ENCODE peak calls at places on chromosomes 2 and 18, in five cellular contexts. One of them, this sample, is unnamed.

GRCh38 chr2:168180914-168181313 is 66.5 kb downstream of the STK39 start:
- DNase-seq in frontal cortex: no peak
- DNase-seq in neural crest cell: no peak
- DNase-seq in kidney epithelial cell: no peak
- DNase-seq in activated CD4-positive, alpha-beta T cell treated with anti-CD3 and anti-CD28 coated beads, Interleukin-2, amount 10 ng/mL, durations not matched to agents 7 days and 5 days: no peak
- DNase-seq in this sample: no peak

GRCh38 chr2:60548844-60549243 is 4.6 kb downstream of the BCL11A start:
- DNase-seq in neural crest cell: no peak
- DNase-seq in activated CD4-positive, alpha-beta T cell treated with anti-CD3 and anti-CD28 coated beads, Interleukin-2, amount 10 ng/mL, durations not matched to agents 7 days and 5 days: no peak
- DNase-seq in frontal cortex: no peak
- DNase-seq in kidney epithelial cell: no peak
- DNase-seq in this sample: no peak

GRCh38 chr2:75432761-75433361 is 127.9 kb downstream of the EVA1A start:
- DNase-seq in frontal cortex: no peak
- DNase-seq in neural crest cell: no peak
- DNase-seq in kidney epithelial cell: peak; percentile 80
- DNase-seq in activated CD4-positive, alpha-beta T cell treated with anti-CD3 and anti-CD28 coated beads, Interleukin-2, amount 10 ng/mL, durations not matched to agents 7 days and 5 days: no peak
- DNase-seq in this sample: peak; percentile 62

GRCh38 chr2:132645176-132645575 is 24.8 kb downstream of the LYPD1 start:
- DNase-seq in neural crest cell: no peak
- DNase-seq in activated CD4-positive, alpha-beta T cell treated with anti-CD3 and anti-CD28 coated beads, Interleukin-2, amount 10 ng/mL, durations not matched to agents 7 days and 5 days: no peak
- DNase-seq in frontal cortex: no peak
- DNase-seq in kidney epithelial cell: no peak
- DNase-seq in this sample: no peak

GRCh38 chr2:145617906-145618305 is 1098.0 kb upstream of the ZEB2 start:
- DNase-seq in activated CD4-positive, alpha-beta T cell treated with anti-CD3 and anti-CD28 coated beads, Interleukin-2, amount 10 ng/mL, durations not matched to agents 7 days and 5 days: no peak
- DNase-seq in frontal cortex: no peak
- DNase-seq in kidney epithelial cell: no peak
- DNase-seq in neural crest cell: no peak
- DNase-seq in this sample: no peak

GRCh38 chr2:64201086-64201627 is 56.9 kb upstream of the PELI1 start:
- DNase-seq in neural crest cell: no peak
- DNase-seq in frontal cortex: no peak
- DNase-seq in activated CD4-positive, alpha-beta T cell treated with anti-CD3 and anti-CD28 coated beads, Interleukin-2, amount 10 ng/mL, durations not matched to agents 7 days and 5 days: no peak
- DNase-seq in kidney epithelial cell: no peak
- DNase-seq in this sample: no peak

GRCh38 chr18:46596119-46596518 is 60.9 kb downstream of the LOXHD1 start:
- DNase-seq in activated CD4-positive, alpha-beta T cell treated with anti-CD3 and anti-CD28 coated beads, Interleukin-2, amount 10 ng/mL, durations not matched to agents 7 days and 5 days: no peak
- DNase-seq in frontal cortex: no peak
- DNase-seq in neural crest cell: no peak
- DNase-seq in kidney epithelial cell: no peak
- DNase-seq in this sample: no peak

GRCh38 chr2:85887566-85888019 is 1.2 kb downstream of the ST3GAL5 start:
- DNase-seq in frontal cortex: peak; percentile 35
- DNase-seq in activated CD4-positive, alpha-beta T cell treated with anti-CD3 and anti-CD28 coated beads, Interleukin-2, amount 10 ng/mL, durations not matched to agents 7 days and 5 days: peak; percentile 64
- DNase-seq in neural crest cell: no peak
- DNase-seq in kidney epithelial cell: no peak
- DNase-seq in this sample: peak; percentile 61

GRCh38 chr18:62324917-62325805 is at the start of gene TNFRSF11A:
- DNase-seq in activated CD4-positive, alpha-beta T cell treated with anti-CD3 and anti-CD28 coated beads, Interleukin-2, amount 10 ng/mL, durations not matched to agents 7 days and 5 days: peak; percentile 67
- DNase-seq in neural crest cell: no peak
- DNase-seq in frontal cortex: peak; percentile 64
- DNase-seq in kidney epithelial cell: no peak
- DNase-seq in this sample: peak; percentile 80

GRCh38 chr2:191299009-191299408 is 53.8 kb downstream of the MYO1B start:
- DNase-seq in kidney epithelial cell: no peak
- DNase-seq in frontal cortex: no peak
- DNase-seq in activated CD4-positive, alpha-beta T cell treated with anti-CD3 and anti-CD28 coated beads, Interleukin-2, amount 10 ng/mL, durations not matched to agents 7 days and 5 days: no peak
- DNase-seq in neural crest cell: no peak
- DNase-seq in this sample: no peak

GRCh38 chr2:183532514-183532913 is 408.3 kb downstream of the NUP35 start:
- DNase-seq in frontal cortex: no peak
- DNase-seq in neural crest cell: no peak
- DNase-seq in kidney epithelial cell: no peak
- DNase-seq in activated CD4-positive, alpha-beta T cell treated with anti-CD3 and anti-CD28 coated beads, Interleukin-2, amount 10 ng/mL, durations not matched to agents 7 days and 5 days: no peak
- DNase-seq in this sample: no peak

GRCh38 chr2:218003994-218004419 is 1.2 kb upstream of the TNS1 start:
- DNase-seq in kidney epithelial cell: no peak
- DNase-seq in frontal cortex: no peak
- DNase-seq in activated CD4-positive, alpha-beta T cell treated with anti-CD3 and anti-CD28 coated beads, Interleukin-2, amount 10 ng/mL, durations not matched to agents 7 days and 5 days: no peak
- DNase-seq in neural crest cell: no peak
- DNase-seq in this sample: no peak

GRCh38 chr2:82641781-82642180 is 1817.3 kb downstream of the SUCLG1 start:
- DNase-seq in kidney epithelial cell: no peak
- DNase-seq in activated CD4-positive, alpha-beta T cell treated with anti-CD3 and anti-CD28 coated beads, Interleukin-2, amount 10 ng/mL, durations not matched to agents 7 days and 5 days: no peak
- DNase-seq in neural crest cell: no peak
- DNase-seq in frontal cortex: no peak
- DNase-seq in this sample: no peak

GRCh38 chr2:69668598-69668997 is 25.1 kb upstream of the AAK1 start:
- DNase-seq in neural crest cell: no peak
- DNase-seq in activated CD4-positive, alpha-beta T cell treated with anti-CD3 and anti-CD28 coated beads, Interleukin-2, amount 10 ng/mL, durations not matched to agents 7 days and 5 days: no peak
- DNase-seq in frontal cortex: no peak
- DNase-seq in kidney epithelial cell: no peak
- DNase-seq in this sample: no peak

This sample was measured in ecto neural progenitor cell.